ENCODE peak calls at places on chromosomes 7 and 10, in seven cellular contexts. One of them, this sample, is unnamed.

GRCh38 chr10:124010563-124011131 is 82.8 kb downstream of the CHST15 start:
- DNase-seq in stimulated activated CD4-positive, alpha-beta T cell treated with anti-CD3 and anti-CD28 coated beads, Interleukin-12 subunit alpha, Interleukin-12 subunit beta, amount 100 ng/mL, for 4 hours: no peak
- DNase-seq in DMS153: no peak
- DNase-seq in IMR-90: no peak
- DNase-seq in sigmoid colon: peak; percentile 96
- DNase-seq in GM12892: no peak
- DNase-seq in astrocyte of the spinal cord: no peak
- DNase-seq in this sample: no peak

GRCh38 chr10:6279540-6280267 is 77.0 kb downstream of the PFKFB3 start:
- DNase-seq in DMS153: no peak
- DNase-seq in astrocyte of the spinal cord: peak; percentile 72
- DNase-seq in IMR-90: peak; percentile 66
- DNase-seq in sigmoid colon: no peak
- DNase-seq in stimulated activated CD4-positive, alpha-beta T cell treated with anti-CD3 and anti-CD28 coated beads, Interleukin-12 subunit alpha, Interleukin-12 subunit beta, amount 100 ng/mL, for 4 hours: no peak
- DNase-seq in GM12892: no peak
- DNase-seq in this sample: no peak

GRCh38 chr7:142868188-142868811 is 13.4 kb downstream of the EPHB6 start:
- DNase-seq in astrocyte of the spinal cord: no peak
- DNase-seq in GM12892: no peak
- DNase-seq in IMR-90: no peak
- DNase-seq in DMS153: no peak
- DNase-seq in sigmoid colon: no peak
- DNase-seq in stimulated activated CD4-positive, alpha-beta T cell treated with anti-CD3 and anti-CD28 coated beads, Interleukin-12 subunit alpha, Interleukin-12 subunit beta, amount 100 ng/mL, for 4 hours: no peak
- DNase-seq in this sample: no peak

GRCh38 chr7:47648301-47648900 is 66.5 kb upstream of the TNS3 start:
- DNase-seq in IMR-90: peak; percentile 85
- DNase-seq in stimulated activated CD4-positive, alpha-beta T cell treated with anti-CD3 and anti-CD28 coated beads, Interleukin-12 subunit alpha, Interleukin-12 subunit beta, amount 100 ng/mL, for 4 hours: no peak
- DNase-seq in sigmoid colon: no peak
- DNase-seq in GM12892: no peak
- DNase-seq in DMS153: no peak
- DNase-seq in astrocyte of the spinal cord: peak; percentile 79
- DNase-seq in this sample: no peak

GRCh38 chr10:125087191-125087896 is 73.0 kb downstream of the CTBP2 start:
- DNase-seq in astrocyte of the spinal cord: no peak
- DNase-seq in IMR-90: no peak
- DNase-seq in sigmoid colon: peak; percentile 56
- DNase-seq in GM12892: no peak
- DNase-seq in stimulated activated CD4-positive, alpha-beta T cell treated with anti-CD3 and anti-CD28 coated beads, Interleukin-12 subunit alpha, Interleukin-12 subunit beta, amount 100 ng/mL, for 4 hours: no peak
- DNase-seq in DMS153: no peak
- DNase-seq in this sample: no peak

GRCh38 chr7:55964261-55964801 is at the start of gene NIPSNAP2:
- DNase-seq in GM12892: peak; percentile 72
- DNase-seq in astrocyte of the spinal cord: peak; percentile 32
- DNase-seq in sigmoid colon: peak; percentile 83
- DNase-seq in DMS153: peak; percentile 26
- DNase-seq in stimulated activated CD4-positive, alpha-beta T cell treated with anti-CD3 and anti-CD28 coated beads, Interleukin-12 subunit alpha, Interleukin-12 subunit beta, amount 100 ng/mL, for 4 hours: peak; percentile 68
- DNase-seq in IMR-90: peak; percentile 35
- DNase-seq in this sample: peak; percentile 42

GRCh38 chr10:103079946-103080345 is 113.1 kb downstream of the NT5C2 start:
- DNase-seq in sigmoid colon: no peak
- DNase-seq in DMS153: no peak
- DNase-seq in stimulated activated CD4-positive, alpha-beta T cell treated with anti-CD3 and anti-CD28 coated beads, Interleukin-12 subunit alpha, Interleukin-12 subunit beta, amount 100 ng/mL, for 4 hours: no peak
- DNase-seq in IMR-90: no peak
- DNase-seq in GM12892: no peak
- DNase-seq in astrocyte of the spinal cord: no peak
- DNase-seq in this sample: no peak

GRCh38 chr10:126315471-126316177 is 72.7 kb downstream of the ADAM12 start:
- DNase-seq in sigmoid colon: no peak
- DNase-seq in astrocyte of the spinal cord: peak; percentile 85
- DNase-seq in IMR-90: peak; percentile 83
- DNase-seq in DMS153: no peak
- DNase-seq in stimulated activated CD4-positive, alpha-beta T cell treated with anti-CD3 and anti-CD28 coated beads, Interleukin-12 subunit alpha, Interleukin-12 subunit beta, amount 100 ng/mL, for 4 hours: no peak
- DNase-seq in GM12892: no peak
- DNase-seq in this sample: no peak

GRCh38 chr10:62993121-62993520 is 140.0 kb upstream of the NRBF2 start:
- DNase-seq in GM12892: no peak
- DNase-seq in stimulated activated CD4-positive, alpha-beta T cell treated with anti-CD3 and anti-CD28 coated beads, Interleukin-12 subunit alpha, Interleukin-12 subunit beta, amount 100 ng/mL, for 4 hours: no peak
- DNase-seq in IMR-90: no peak
- DNase-seq in astrocyte of the spinal cord: peak; percentile 18
- DNase-seq in DMS153: no peak
- DNase-seq in sigmoid colon: no peak
- DNase-seq in this sample: no peak

GRCh38 chr7:157715071-157715937 is 378.5 kb downstream of the DNAJB6 start:
- DNase-seq in IMR-90: no peak
- DNase-seq in GM12892: no peak
- DNase-seq in sigmoid colon: peak; percentile 44
- DNase-seq in stimulated activated CD4-positive, alpha-beta T cell treated with anti-CD3 and anti-CD28 coated beads, Interleukin-12 subunit alpha, Interleukin-12 subunit beta, amount 100 ng/mL, for 4 hours: no peak
- DNase-seq in DMS153: no peak
- DNase-seq in astrocyte of the spinal cord: no peak
- DNase-seq in this sample: no peak

GRCh38 chr10:100637785-100638184 is 102.0 kb downstream of the HIF1AN start:
- DNase-seq in IMR-90: no peak
- DNase-seq in sigmoid colon: no peak
- DNase-seq in astrocyte of the spinal cord: no peak
- DNase-seq in DMS153: no peak
- DNase-seq in stimulated activated CD4-positive, alpha-beta T cell treated with anti-CD3 and anti-CD28 coated beads, Interleukin-12 subunit alpha, Interleukin-12 subunit beta, amount 100 ng/mL, for 4 hours: no peak
- DNase-seq in GM12892: no peak
- DNase-seq in this sample: no peak

This sample was measured in NCI-H748 treated with DMSO at 0.1 percent for 48 hours.